ENCODE peak calls at places on chromosomes 5 and 9, in nine cellular contexts. J is AG04450; A is CD8-positive, alpha-beta T cell; U is epithelial cell of esophagus; O is cardiac fibroblast; C is brain microvascular endothelial cell; K is activated B cell treated with CpG ODN at 0.5 μM for 24 hours; T is B cell; L is dorsolateral prefrontal cortex. H is an unnamed sample.

GRCh38 chr5:75584641-75585040 is 26.6 kb upstream of the ANKDD1B start:
- DNase-seq in C (no peak), T (no peak), A (no peak), J (no peak), L (no peak), O (peak), U (peak), K (no peak), H (no peak)

GRCh38 chr9:79512251-79512650 is 59.5 kb upstream of the TLE4 start:
- DNase-seq in U (no peak), A (no peak), O (no peak), C (no peak), L (no peak), J (no peak), K (no peak), T (no peak), H (no peak)

GRCh38 chr5:177478711-177479646 is 5.5 kb upstream of the DBN1 start:
- DNase-seq in U (peak), J (no peak), C (peak), A (no peak), O (peak), L (peak), K (no peak), T (no peak), H (no peak)

GRCh38 chr9:78023003-78023741 is 8.4 kb downstream of the GNAQ start:
- DNase-seq in O (peak), K (no peak), C (no peak), A (no peak), J (peak), L (no peak), T (no peak), U (peak), H (no peak)

GRCh38 chr5:26148569-26149107 is 889.7 kb downstream of the CDH9 start:
- DNase-seq in C (no peak), J (no peak), O (no peak), A (no peak), L (no peak), U (no peak), T (no peak), K (no peak), H (peak)

GRCh38 chr9:115136379-115136778 is 18.4 kb upstream of the TNC start:
- DNase-seq in A (no peak), T (no peak), L (no peak), K (no peak), O (no peak), U (no peak), J (no peak), C (no peak), H (no peak)

GRCh38 chr5:140182803-140183367 is 7.9 kb downstream of the CYSTM1 start:
- DNase-seq in K (no peak), L (no peak), T (no peak), O (peak), U (no peak), C (peak), A (no peak), J (no peak), H (no peak)

GRCh38 chr5:3350781-3351180 is 244.9 kb upstream of the IRX1 start:
- DNase-seq in T (no peak), A (no peak), K (no peak), C (no peak), J (no peak), L (no peak), U (no peak), O (no peak), H (no peak)

GRCh38 chr9:133967024-133967741 is 24.9 kb downstream of the VAV2 start:
- DNase-seq in C (peak), T (no peak), K (no peak), U (peak), O (peak), A (no peak), J (no peak), L (no peak), H (no peak)

GRCh38 chr9:73180373-73180772 is 28.7 kb downstream of the ANXA1 start:
- DNase-seq in O (peak), K (no peak), J (no peak), T (no peak), U (peak), C (no peak), A (no peak), L (no peak), H (no peak)

GRCh38 chr9:114158482-114159130 is 3.3 kb downstream of the COL27A1 start:
- DNase-seq in A (no peak), J (no peak), C (no peak), T (no peak), K (no peak), L (no peak), U (no peak), O (no peak), H (no peak)

GRCh38 chr5:1540831-1541661 is 17.3 kb upstream of the LPCAT1 start:
- DNase-seq in O (no peak), L (peak), C (no peak), K (peak), A (no peak), U (no peak), J (no peak), T (peak), H (no peak)

GRCh38 chr5:148090200-148090599 is 26.4 kb downstream of the SPINK5 start:
- DNase-seq in A (no peak), J (no peak), O (no peak), K (no peak), L (no peak), C (no peak), U (peak), T (no peak), H (no peak)

GRCh38 chr5:654071-654778 is 38.9 kb downstream of the TPPP start:
- DNase-seq in U (no peak), K (no peak), J (no peak), C (peak), T (no peak), A (no peak), L (no peak), O (peak), H (no peak)

GRCh38 chr5:53817183-53817582 is 256.7 kb downstream of the NDUFS4 start:
- DNase-seq in J (no peak), O (no peak), U (no peak), L (no peak), T (no peak), C (no peak), A (no peak), K (no peak), H (no peak)

GRCh38 chr5:36363101-36363500 is 61.4 kb upstream of the RANBP3L start:
- DNase-seq in C (peak), J (no peak), L (no peak), A (no peak), T (no peak), K (no peak), U (peak), O (peak), H (no peak)

GRCh38 chr5:113068559-113068958 is 92.0 kb downstream of the DCP2 start:
- DNase-seq in A (no peak), K (no peak), O (peak), C (peak), T (no peak), J (no peak), U (no peak), L (no peak), H (no peak)

GRCh38 chr5:154868702-154869101 is 10.3 kb downstream of the CNOT8 start:
- DNase-seq in A (no peak), O (no peak), T (no peak), J (no peak), U (peak), C (no peak), K (no peak), L (no peak), H (peak)

GRCh38 chr9:34653131-34653530 is 1.1 kb downstream of the IL11RA start:
- DNase-seq in O (peak), A (no peak), L (no peak), J (no peak), T (no peak), K (no peak), C (peak), U (no peak), H (no peak)

GRCh38 chr9:136840877-136841645 is 1.2 kb upstream of the AJM1 start:
- DNase-seq in K (no peak), A (no peak), T (no peak), O (peak), J (peak), L (peak), C (no peak), U (peak), H (peak)

GRCh38 chr9:131754846-131755245 is 15.0 kb upstream of the RAPGEF1 start:
- DNase-seq in K (no peak), J (no peak), L (no peak), A (no peak), C (no peak), T (no peak), U (no peak), O (no peak), H (no peak)

GRCh38 chr9:130544364-130544763 is 35.0 kb upstream of the FUBP3 start:
- DNase-seq in J (no peak), A (no peak), K (no peak), O (no peak), U (no peak), T (no peak), C (no peak), L (no peak), H (no peak)
- TF ChIP-seq CTCF in J (no peak), A (no peak), K (no peak), O (no peak), U (no peak), T (no peak), C (no peak), L (no peak), H (no peak)

DNA sequence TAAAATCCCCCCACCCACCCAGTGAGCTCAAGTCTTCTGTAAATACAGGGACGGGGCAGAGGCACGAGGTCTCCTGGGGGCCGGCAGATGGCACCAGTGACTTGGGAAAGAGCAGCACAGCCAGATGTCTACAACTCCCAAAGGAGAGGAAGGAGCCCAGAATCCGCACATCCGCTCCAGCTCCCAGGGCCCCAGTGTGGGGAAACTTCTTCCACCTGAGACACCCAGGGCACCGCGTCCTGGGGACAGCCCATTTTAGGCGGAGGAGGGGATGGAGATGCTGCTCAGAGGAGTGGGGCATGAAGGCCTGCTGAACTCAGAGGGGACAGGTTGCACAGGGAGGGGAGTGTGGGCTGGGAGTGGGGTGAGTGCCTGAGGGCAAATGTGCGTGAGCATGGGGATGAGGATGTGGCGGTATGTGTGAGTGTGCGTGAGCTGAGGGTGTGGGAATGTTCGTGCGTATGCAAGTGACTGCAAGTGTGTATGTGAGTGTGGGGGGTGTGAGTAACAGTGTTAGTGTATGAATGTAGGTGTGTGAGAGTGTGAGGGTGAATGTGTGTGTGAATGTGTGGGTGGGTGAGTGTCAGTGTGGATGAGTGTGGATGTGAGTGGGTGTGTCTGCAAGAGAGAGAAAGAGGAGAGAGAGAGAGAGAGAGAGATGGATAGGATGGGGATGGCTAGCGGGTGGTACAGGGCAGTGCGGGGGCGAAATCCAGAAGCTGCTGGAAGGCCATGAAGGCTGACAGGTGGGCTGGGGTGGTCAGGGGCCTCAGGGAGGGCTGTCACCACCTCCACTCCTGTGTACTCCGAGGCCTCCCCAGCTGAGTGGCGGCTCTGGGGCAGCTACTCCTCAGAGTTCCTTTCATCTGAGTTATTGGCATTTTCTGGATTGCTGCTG is 63.5 kb downstream of the DUSP1 start:
- DNase-seq in A (no peak), O (peak), L (peak), K (no peak), C (peak), J (peak), U (peak), T (no peak), H (peak)
- TF ChIP-seq CTCF in A (no peak), O (peak), L (peak), K (no peak), C (peak), J (peak), U (peak), T (no peak), H (no peak)

GRCh38 chr5:39215857-39216256 is 3.5 kb downstream of the FYB1 start:
- DNase-seq in A (no peak), U (no peak), T (no peak), O (no peak), K (no peak), L (no peak), J (no peak), C (no peak), H (no peak)
- TF ChIP-seq CTCF in A (no peak), U (no peak), T (no peak), O (no peak), K (no peak), L (no peak), J (no peak), C (no peak), H (no peak)

GRCh38 chr9:110479481-110479880 is 100.1 kb downstream of the SVEP1 start:
- DNase-seq in U (no peak), A (no peak), L (no peak), O (no peak), K (no peak), J (no peak), C (no peak), T (no peak), H (no peak)

GRCh38 chr9:110472111-110472510 is 107.4 kb downstream of the SVEP1 start:
- DNase-seq in U (no peak), J (no peak), T (no peak), C (no peak), A (no peak), L (no peak), O (no peak), K (no peak), H (no peak)

GRCh38 chr9:110476251-110476650 is 103.3 kb downstream of the SVEP1 start:
- DNase-seq in O (no peak), J (no peak), T (no peak), L (no peak), K (no peak), C (no peak), A (no peak), U (no peak), H (no peak)
- TF ChIP-seq CTCF in O (no peak), J (no peak), T (no peak), L (no peak), K (no peak), C (no peak), A (no peak), U (no peak), H (no peak)

H was measured in glutamatergic neuron.